ENCODE peak calls at places on chromosomes 3 and 15, in five cellular contexts. M, L, D, Z and A are unnamed samples.

GRCh38 chr3:64188810-64189560 is 36.3 kb downstream of the PRICKLE2 start:
- DNase-seq in M (peak), D (no peak), L (no peak), Z (peak), A (no peak)

GRCh38 chr3:38641461-38642110 is 7.9 kb downstream of the SCN5A start:
- DNase-seq in M (no peak), Z (no peak), D (no peak), L (no peak), A (no peak)

GRCh38 chr15:75733761-75734651 is 21.4 kb upstream of the CSPG4 start:
- DNase-seq in L (no peak), M (no peak), Z (no peak), D (no peak), A (no peak)

GRCh38 chr3:156516284-156516683 is 38.6 kb downstream of the SSR3 start:
- DNase-seq in L (no peak), Z (no peak), D (no peak), M (no peak), A (no peak)

GRCh38 chr3:141402476-141403171 is 34.3 kb downstream of the ZBTB38 start:
- DNase-seq in D (peak), L (peak), M (peak), Z (peak), A (peak)

GRCh38 chr3:52246264-52246620 is 683 bp downstream of the PPM1M start:
- DNase-seq in M (no peak), D (no peak), L (no peak), Z (no peak), A (peak)

GRCh38 chr3:167861649-167862048 is 126.1 kb downstream of the SERPINI1 start:
- DNase-seq in D (no peak), M (no peak), Z (no peak), L (no peak), A (no peak)

GRCh38 chr3:40598962-40599361 is 74.2 kb downstream of the ZNF621 start:
- DNase-seq in Z (no peak), D (no peak), L (no peak), M (no peak), A (no peak)

GRCh38 chr3:143640774-143641173 is 207.5 kb downstream of the SLC9A9 start:
- DNase-seq in D (no peak), M (no peak), Z (no peak), L (no peak), A (no peak)

GRCh38 chr3:43792904-43793303 is 102.2 kb downstream of the ABHD5 start:
- DNase-seq in Z (no peak), D (no peak), M (no peak), L (no peak), A (no peak)